ENCODE peak calls at places on chromosomes 12 and 14, in five cellular contexts. H is GM23248, F is DMS153, G is ascending aorta, T is OCI-LY7. L is an unnamed sample.

GRCh38 chr14:85063747-85064146 is 466.2 kb upstream of the FLRT2 start:
- DNase-seq in G (no peak), T (peak), F (no peak), H (no peak), L (no peak)

GRCh38 chr14:105045710-105046326 is 19.4 kb downstream of the GPR132 start:
- DNase-seq in T (peak), G (no peak), H (peak), F (no peak), L (peak)

GRCh38 chr14:97703006-97703760 is 906.0 kb downstream of the VRK1 start:
- DNase-seq in T (no peak), G (no peak), F (no peak), H (no peak), L (no peak)

GRCh38 chr12:108712164-108712924 is 19.0 kb downstream of the CORO1C start:
- DNase-seq in H (no peak), F (no peak), T (peak), G (no peak), L (no peak)

GRCh38 chr12:8581098-8581784 is 31.4 kb downstream of the AICDA start:
- DNase-seq in T (no peak), G (no peak), H (no peak), F (no peak), L (no peak)

GRCh38 chr12:42704810-42705401 is 115.4 kb upstream of the PRICKLE1 start:
- DNase-seq in F (no peak), H (no peak), T (no peak), G (no peak), L (no peak)

GRCh38 chr14:96660667-96661066 is 136.5 kb upstream of the VRK1 start:
- DNase-seq in F (no peak), H (no peak), G (no peak), T (peak), L (no peak)

GRCh38 chr14:78143489-78144145 is 26.6 kb upstream of the NRXN3 start:
- DNase-seq in G (no peak), T (no peak), H (peak), F (no peak), L (no peak)